ENCODE peak calls at places on chromosomes 4 and X, in six cellular contexts. O, X, A, L, C and N are unnamed samples.

GRCh38 chrX:21131346-21131745 is 242.9 kb upstream of the CNKSR2 start:
- DNase-seq in A (no peak), C (no peak), L (no peak), X (no peak), O (no peak), N (no peak)

GRCh38 chr4:54107951-54108740 is 8.2 kb downstream of the GSX2 start:
- DNase-seq in X (no peak), C (no peak), O (no peak), A (no peak), L (no peak), N (no peak)

GRCh38 chr4:153651041-153651960 is 32.8 kb upstream of the TLR2 start:
- DNase-seq in L (peak), X (peak), A (peak), C (no peak), O (peak), N (no peak)

GRCh38 chr4:69214716-69215115 is at the start of gene UGT2B11:
- DNase-seq in C (no peak), X (no peak), L (no peak), A (no peak), O (no peak), N (no peak)

GRCh38 chr4:63348735-63349673 is 1060.2 kb downstream of the TECRL start:
- DNase-seq in A (no peak), L (peak), X (no peak), O (peak), C (no peak), N (no peak)

GRCh38 chr4:44583393-44583792 is 68.0 kb downstream of the YIPF7 start:
- DNase-seq in O (no peak), A (no peak), X (peak), L (no peak), C (no peak), N (no peak)

GRCh38 chr4:186792994-186793393 is 69.3 kb upstream of the FAT1 start:
- DNase-seq in L (no peak), A (no peak), C (no peak), X (peak), O (no peak), N (no peak)

GRCh38 chr4:26885912-26886274 is 25.3 kb downstream of the STIM2 start:
- DNase-seq in O (no peak), X (no peak), A (no peak), L (no peak), C (no peak), N (no peak)

GRCh38 chr4:108001540-108001939 is 11.9 kb downstream of the HADH start:
- DNase-seq in O (no peak), X (peak), A (no peak), C (no peak), L (no peak), N (no peak)

GRCh38 chrX:72005046-72005445 is 94.4 kb downstream of the NHSL2 start:
- DNase-seq in L (no peak), O (no peak), A (no peak), X (peak), C (no peak), N (no peak)

GRCh38 chr4:96352051-96352517 is 512.2 kb downstream of the PDHA2 start:
- DNase-seq in L (no peak), C (peak), X (no peak), O (no peak), A (no peak), N (no peak)

GRCh38 chr4:38565271-38566199 is 98.5 kb upstream of the KLF3 start:
- DNase-seq in A (no peak), O (no peak), L (no peak), X (peak), C (no peak), N (peak)

GRCh38 chr4:154329939-154330338 is 161.7 kb downstream of the DCHS2 start:
- DNase-seq in C (no peak), L (no peak), X (peak), A (peak), O (no peak), N (no peak)

GRCh38 chrX:42151808-42152207 is 228.5 kb upstream of the CASK start:
- DNase-seq in C (no peak), O (no peak), A (no peak), X (no peak), L (no peak), N (no peak)

GRCh38 chr4:53571936-53572580 is 19.2 kb downstream of the LNX1 start:
- DNase-seq in L (no peak), C (no peak), A (no peak), O (no peak), X (no peak), N (no peak)

GRCh38 chr4:90495211-90495610 is 368.0 kb downstream of the CCSER1 start:
- DNase-seq in X (no peak), O (no peak), L (no peak), A (no peak), C (no peak), N (no peak)

DNA sequence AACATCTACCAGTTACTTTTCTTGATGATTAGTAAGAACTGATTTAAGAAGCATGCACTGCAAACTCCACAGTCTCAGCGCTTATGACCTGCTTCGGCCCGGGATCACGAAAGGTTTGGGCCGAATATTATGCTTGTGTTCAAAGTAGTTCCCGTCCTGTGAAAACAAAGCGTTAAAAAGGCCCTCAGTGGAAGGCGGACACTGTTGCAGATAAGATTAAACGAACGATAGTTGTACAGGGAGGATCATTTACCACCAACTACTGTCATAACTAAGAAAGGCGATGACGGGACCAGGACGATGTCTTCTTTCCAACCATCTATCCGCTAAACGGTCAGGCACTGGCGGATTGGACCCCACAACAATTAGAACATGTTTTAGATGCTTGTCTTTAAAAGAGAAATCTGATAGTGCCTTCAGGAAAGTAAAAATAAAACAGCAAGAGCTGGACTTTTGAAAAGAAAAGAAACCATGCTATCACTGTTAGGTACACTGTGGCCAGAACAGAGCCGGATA is 21.1 kb downstream of the PDLIM3 start:
- DNase-seq in O (no peak), L (no peak), A (no peak), C (no peak), X (no peak), N (no peak)
- H3K4me3 ChIP-seq in O (no peak), L (no peak), A (no peak), C (no peak), X (no peak), N (no peak)

GRCh38 chr4:159884989-159885388 is 782.1 kb downstream of the RAPGEF2 start:
- DNase-seq in A (no peak), O (no peak), X (no peak), L (no peak), C (no peak), N (no peak)
- H3K4me3 ChIP-seq in A (no peak), O (no peak), X (no peak), L (no peak), C (no peak), N (no peak)

GRCh38 chrX:136209016-136209738 is 42.0 kb downstream of the MAP7D3 start:
- DNase-seq in A (no peak), X (peak), O (no peak), L (no peak), C (no peak), N (no peak)
- H3K4me3 ChIP-seq in A (peak), X (no peak), O (no peak), L (no peak), C (no peak), N (no peak)

GRCh38 chr4:133150643-133151300 is 1.7 kb downstream of the PCDH10 start:
- DNase-seq in L (peak), C (no peak), A (no peak), O (no peak), X (peak), N (no peak)
- H3K4me3 ChIP-seq in L (peak), C (peak), A (peak), O (peak), X (no peak), N (peak)

GRCh38 chr4:143400082-143400481 is 63.4 kb downstream of the GAB1 start:
- DNase-seq in C (no peak), O (no peak), L (no peak), X (no peak), A (no peak), N (no peak)
- H3K4me3 ChIP-seq in C (no peak), O (no peak), L (no peak), X (no peak), A (no peak), N (no peak)

GRCh38 chr4:24895461-24895860 is 17.4 kb downstream of the CCDC149 start:
- DNase-seq in A (no peak), C (no peak), O (no peak), L (no peak), X (no peak), N (no peak)

GRCh38 chr4:24894846-24895245 is 18.0 kb downstream of the CCDC149 start:
- DNase-seq in L (no peak), O (no peak), C (no peak), A (no peak), X (no peak), N (no peak)

GRCh38 chr4:24896977-24897376 is 15.9 kb downstream of the CCDC149 start:
- DNase-seq in A (no peak), X (no peak), O (no peak), L (no peak), C (no peak), N (no peak)

GRCh38 chr4:24897639-24898038 is 15.2 kb downstream of the CCDC149 start:
- DNase-seq in A (no peak), L (no peak), O (no peak), C (no peak), X (no peak), N (no peak)

GRCh38 chr4:24896056-24896455 is 16.8 kb downstream of the CCDC149 start:
- DNase-seq in L (no peak), C (peak), A (no peak), O (no peak), X (no peak), N (no peak)
- H3K4me3 ChIP-seq in L (no peak), C (no peak), A (no peak), O (no peak), X (no peak), N (no peak)